ENCODE peak calls at places on chromosome 20, in nine cellular contexts. Y, T, V, D, N, R, X, C and Q are unnamed samples.

GRCh38 chr20:41340327-41341055 is at the start of gene LPIN3:
- DNase-seq in T (peak; percentile 47), R (peak; percentile 94), N (peak; percentile 91), C (peak; percentile 91), D (peak; percentile 42), X (peak; percentile 36), V (peak; percentile 98), Y (peak; percentile 88), Q (peak; percentile 98)

GRCh38 chr20:39021748-39022147 is 59.6 kb downstream of the DHX35 start:
- DNase-seq in V (no peak), T (no peak), R (no peak), N (no peak), Y (no peak), X (no peak), C (no peak), D (no peak), Q (no peak)

GRCh38 chr20:1033751-1034419 is 31.8 kb upstream of the RSPO4 start:
- DNase-seq in R (no peak), X (no peak), N (no peak), D (no peak), C (no peak), V (no peak), T (no peak), Y (no peak), Q (no peak)

GRCh38 chr20:58843128-58843556 is 7.6 kb downstream of the GNAS-AS1 start:
- DNase-seq in C (no peak), D (no peak), X (no peak), T (no peak), N (no peak), R (no peak), V (no peak), Y (no peak), Q (peak; percentile 68)

GRCh38 chr20:20019123-20019522 is 2.0 kb downstream of the NAA20 start:
- DNase-seq in C (no peak), V (peak; percentile 89), T (no peak), X (no peak), N (no peak), R (no peak), D (no peak), Y (no peak), Q (peak; percentile 71)

GRCh38 chr20:5674176-5674660 is 76.0 kb upstream of the SHLD1 start:
- DNase-seq in X (no peak), V (peak; percentile 97), N (no peak), Y (no peak), D (no peak), R (no peak), T (no peak), C (no peak), Q (no peak)

GRCh38 chr20:2816030-2816582 is at the start of gene TMEM239:
- DNase-seq in Y (no peak), T (no peak), R (no peak), X (no peak), V (no peak), D (no peak), N (no peak), C (no peak), Q (peak; percentile 74)

GRCh38 chr20:36279776-36280175 is 26.4 kb upstream of the DLGAP4 start:
- DNase-seq in N (no peak), D (no peak), V (no peak), C (no peak), T (no peak), Y (no peak), X (no peak), R (no peak), Q (no peak)

GRCh38 chr20:48012401-48012974 is 227.2 kb upstream of the SULF2 start:
- DNase-seq in N (peak; percentile 21), R (no peak), D (no peak), V (peak; percentile 98), T (no peak), C (no peak), Y (no peak), X (no peak), Q (peak; percentile 93)

GRCh38 chr20:39661833-39662232 is 699.7 kb downstream of the DHX35 start:
- DNase-seq in R (no peak), C (no peak), T (peak; percentile 7), D (no peak), V (no peak), X (no peak), Y (peak; percentile 8), N (peak; percentile 11), Q (no peak)

GRCh38 chr20:52983726-52984450 is 11.7 kb downstream of the TSHZ2 start:
- DNase-seq in T (no peak), R (peak; percentile 55), C (no peak), X (no peak), Y (no peak), D (no peak), N (no peak), V (no peak), Q (no peak)